ENCODE peak calls at places on chromosomes 3 and 15, in four cellular contexts. J, W, X and N are unnamed samples.

GRCh38 chr3:82186017-82186416 is 424.6 kb upstream of the GBE1 start:
- DNase-seq in J (no peak), W (no peak), X (no peak), N (no peak)

GRCh38 chr3:32937331-32937730 is 14.1 kb upstream of the CCR4 start:
- DNase-seq in J (no peak), W (no peak), X (no peak), N (no peak)

GRCh38 chr15:68814596-68814995 is 6.1 kb downstream of the ANP32A start:
- DNase-seq in J (no peak), W (no peak), X (no peak), N (no peak)

GRCh38 chr15:51227967-51228783 is 110.2 kb downstream of the CYP19A1 start:
- DNase-seq in J (no peak), W (peak), X (peak), N (peak)

GRCh38 chr3:149227591-149228268 is 6.1 kb upstream of the CP start:
- DNase-seq in J (no peak), W (no peak), X (no peak), N (no peak)

GRCh38 chr15:93929375-93930094 is 301.8 kb upstream of the MCTP2 start:
- DNase-seq in J (no peak), W (no peak), X (no peak), N (no peak)

GRCh38 chr3:52385157-52385556 is 59.7 kb downstream of the SEMA3G start:
- DNase-seq in J (peak), W (peak), X (no peak), N (peak)

GRCh38 chr3:57006949-57007419 is 53.5 kb upstream of the SPATA12 start:
- DNase-seq in J (no peak), W (no peak), X (no peak), N (peak)

GRCh38 chr3:58323795-58324674 is 8.7 kb upstream of the PXK start:
- DNase-seq in J (no peak), W (no peak), X (no peak), N (no peak)

GRCh38 chr3:127597020-127597771 is 1.0 kb upstream of the MCM2 start:
- DNase-seq in J (no peak), W (no peak), X (no peak), N (no peak)

GRCh38 chr15:81418891-81419290 is 44.9 kb upstream of the TMC3 start:
- DNase-seq in J (no peak), W (no peak), X (no peak), N (no peak)

GRCh38 chr3:64048631-64049061 is 25.4 kb upstream of the PSMD6 start:
- DNase-seq in J (no peak), W (no peak), X (no peak), N (no peak)

GRCh38 chr3:12287727-12288465 is 974 bp upstream of the PPARG start:
- DNase-seq in J (peak), W (no peak), X (no peak), N (no peak)

GRCh38 chr3:178500631-178501030 is 35.6 kb upstream of the KCNMB2 start:
- DNase-seq in J (no peak), W (no peak), X (no peak), N (no peak)

GRCh38 chr3:62159693-62160092 is 213.7 kb downstream of the FEZF2 start:
- DNase-seq in J (no peak), W (no peak), X (no peak), N (no peak)

GRCh38 chr3:122410639-122411038 is 5.2 kb downstream of the WDR5B start:
- DNase-seq in J (no peak), W (no peak), X (no peak), N (no peak)

GRCh38 chr15:52709172-52709979 is 30.2 kb upstream of the ATOSA start:
- DNase-seq in J (no peak), W (peak), X (no peak), N (no peak)

GRCh38 chr3:187777331-187778046 is 32.2 kb upstream of the BCL6 start:
- DNase-seq in J (no peak), W (no peak), X (peak), N (no peak)

GRCh38 chr15:62391565-62392262 is 226.6 kb upstream of the C2CD4B start:
- DNase-seq in J (peak), W (peak), X (no peak), N (peak)
- TF ChIP-seq GABPA in J (no peak), W (no peak), X (no peak), N (no peak)

GRCh38 chr15:91790826-91791225 is 62.7 kb upstream of the SLCO3A1 start:
- DNase-seq in J (no peak), W (no peak), X (no peak), N (no peak)
- TF ChIP-seq MXI1 in J (no peak), W (no peak), X (no peak), N (no peak)

GRCh38 chr3:129481783-129482332 is 41.8 kb downstream of the IFT122 start:
- DNase-seq in J (peak), W (no peak), X (no peak), N (peak)
- TF ChIP-seq GABPA in J (no peak), W (no peak), X (no peak), N (no peak)

DNA sequence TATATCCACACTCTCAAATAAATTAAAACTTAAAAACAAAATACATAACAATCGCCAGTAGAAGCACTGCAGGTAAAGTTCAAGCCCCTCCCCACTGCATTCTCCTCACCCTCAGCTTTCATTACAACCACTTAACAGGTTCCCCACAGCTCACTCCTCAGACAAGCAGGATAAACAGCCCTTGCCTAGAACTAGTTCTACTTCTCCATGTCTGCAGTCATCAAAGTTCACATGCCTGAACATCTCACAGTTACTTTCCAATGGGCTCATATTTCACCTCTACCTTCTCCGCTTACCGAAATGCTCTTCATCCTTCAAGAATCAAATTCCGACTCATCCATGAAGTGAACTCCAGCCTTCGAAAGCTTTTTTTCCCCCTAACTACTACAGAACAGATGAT is 4.1 kb downstream of the YEATS2 start:
- DNase-seq in J (no peak), W (no peak), X (no peak), N (no peak)
- TF ChIP-seq MXI1 in J (no peak), W (no peak), X (no peak), N (no peak)

DNA sequence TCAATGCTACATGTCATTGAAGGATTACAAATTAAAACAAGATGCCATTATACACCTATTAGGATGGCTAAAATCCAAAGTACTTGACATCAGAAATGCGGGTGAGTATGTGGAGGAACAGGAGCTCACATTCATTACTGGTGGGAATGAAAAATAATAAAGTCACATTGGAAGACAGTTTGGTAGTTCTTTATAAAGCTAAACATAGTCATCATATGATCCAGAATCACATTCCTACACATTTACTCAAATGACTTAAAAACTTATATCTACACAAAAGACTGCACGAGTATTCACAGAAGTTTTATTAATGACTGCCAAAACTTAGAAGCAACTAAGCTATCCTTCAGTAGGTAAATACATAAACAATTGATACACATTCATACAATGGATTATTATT is 147.2 kb downstream of the ISL2 start:
- DNase-seq in J (no peak), W (no peak), X (no peak), N (no peak)
- TF ChIP-seq GABPA in J (no peak), W (no peak), X (no peak), N (no peak)

GRCh38 chr3:175432338-175433025 is 573.3 kb downstream of the NAALADL2 start:
- DNase-seq in J (peak), W (no peak), X (no peak), N (no peak)
- TF ChIP-seq MXI1 in J (no peak), W (no peak), X (no peak), N (no peak)